ENCODE peak calls at places on chromosomes 4 and X, in nine cellular contexts. One of them, this sample, is unnamed.

GRCh38 chrX:37580080-37580479 is 8.6 kb downstream of the LANCL3 start:
- DNase-seq in SK-N-SH: no peak
- DNase-seq in mammary epithelial cell: peak; percentile 21
- DNase-seq in spleen: no peak
- DNase-seq in upper lobe of right lung: no peak
- DNase-seq in colonic mucosa: no peak
- DNase-seq in CD8-positive, alpha-beta memory T cell: no peak
- DNase-seq in tibial nerve: no peak
- DNase-seq in mesendoderm: no peak
- DNase-seq in this sample: no peak

GRCh38 chr4:76749361-76749760 is 148.6 kb downstream of the SOWAHB start:
- DNase-seq in SK-N-SH: no peak
- DNase-seq in mammary epithelial cell: no peak
- DNase-seq in spleen: no peak
- DNase-seq in upper lobe of right lung: no peak
- DNase-seq in colonic mucosa: no peak
- DNase-seq in CD8-positive, alpha-beta memory T cell: no peak
- DNase-seq in tibial nerve: no peak
- DNase-seq in mesendoderm: no peak
- DNase-seq in this sample: no peak

GRCh38 chr4:186144596-186145569 is 40.4 kb downstream of the FAM149A start:
- DNase-seq in SK-N-SH: peak; percentile 92
- DNase-seq in mammary epithelial cell: peak; percentile 45
- DNase-seq in spleen: peak; percentile 78
- DNase-seq in upper lobe of right lung: peak; percentile 78
- DNase-seq in colonic mucosa: peak; percentile 66
- DNase-seq in CD8-positive, alpha-beta memory T cell: no peak
- DNase-seq in tibial nerve: no peak
- DNase-seq in mesendoderm: peak; percentile 67
- DNase-seq in this sample: peak; percentile 40

GRCh38 chrX:151393514-151393913 is 3.5 kb upstream of the VMA21 start:
- DNase-seq in SK-N-SH: no peak
- DNase-seq in mammary epithelial cell: no peak
- DNase-seq in spleen: no peak
- DNase-seq in upper lobe of right lung: no peak
- DNase-seq in colonic mucosa: no peak
- DNase-seq in CD8-positive, alpha-beta memory T cell: peak; percentile 84
- DNase-seq in tibial nerve: no peak
- DNase-seq in mesendoderm: peak; percentile 86
- DNase-seq in this sample: peak; percentile 17

GRCh38 chr4:116401293-116401692 is 684.1 kb downstream of the TRAM1L1 start:
- DNase-seq in SK-N-SH: no peak
- DNase-seq in mammary epithelial cell: no peak
- DNase-seq in spleen: no peak
- DNase-seq in upper lobe of right lung: no peak
- DNase-seq in colonic mucosa: no peak
- DNase-seq in CD8-positive, alpha-beta memory T cell: no peak
- DNase-seq in tibial nerve: no peak
- DNase-seq in mesendoderm: no peak
- DNase-seq in this sample: no peak

GRCh38 chrX:72021975-72022374 is 109.7 kb downstream of the RTL5 start:
- DNase-seq in SK-N-SH: no peak
- DNase-seq in mammary epithelial cell: no peak
- DNase-seq in spleen: no peak
- DNase-seq in upper lobe of right lung: no peak
- DNase-seq in colonic mucosa: no peak
- DNase-seq in CD8-positive, alpha-beta memory T cell: no peak
- DNase-seq in tibial nerve: no peak
- DNase-seq in mesendoderm: peak; percentile 50
- DNase-seq in this sample: peak; percentile 33

GRCh38 chr4:57037982-57038604 is 59.4 kb downstream of the POLR2B start:
- DNase-seq in SK-N-SH: peak; percentile 72
- DNase-seq in mammary epithelial cell: peak; percentile 32
- DNase-seq in spleen: peak; percentile 79
- DNase-seq in upper lobe of right lung: peak; percentile 82
- DNase-seq in colonic mucosa: peak; percentile 69
- DNase-seq in CD8-positive, alpha-beta memory T cell: no peak
- DNase-seq in tibial nerve: peak; percentile 45
- DNase-seq in mesendoderm: peak; percentile 75
- DNase-seq in this sample: peak; percentile 48

GRCh38 chr4:143586080-143586479 is 72.6 kb downstream of the SMARCA5 start:
- DNase-seq in SK-N-SH: no peak
- DNase-seq in mammary epithelial cell: no peak
- DNase-seq in spleen: no peak
- DNase-seq in upper lobe of right lung: no peak
- DNase-seq in colonic mucosa: no peak
- DNase-seq in CD8-positive, alpha-beta memory T cell: no peak
- DNase-seq in tibial nerve: no peak
- DNase-seq in mesendoderm: no peak
- DNase-seq in this sample: peak; percentile 11

GRCh38 chr4:52907510-52907909 is 45.4 kb downstream of the RASL11B start:
- DNase-seq in SK-N-SH: no peak
- DNase-seq in mammary epithelial cell: no peak
- DNase-seq in spleen: no peak
- DNase-seq in upper lobe of right lung: no peak
- DNase-seq in colonic mucosa: no peak
- DNase-seq in CD8-positive, alpha-beta memory T cell: no peak
- DNase-seq in tibial nerve: no peak
- DNase-seq in mesendoderm: no peak
- DNase-seq in this sample: no peak

GRCh38 chr4:23930750-23931488 is 41.1 kb upstream of the PPARGC1A start:
- DNase-seq in SK-N-SH: peak; percentile 42
- DNase-seq in mammary epithelial cell: no peak
- DNase-seq in spleen: no peak
- DNase-seq in upper lobe of right lung: peak; percentile 74
- DNase-seq in colonic mucosa: peak; percentile 40
- DNase-seq in CD8-positive, alpha-beta memory T cell: no peak
- DNase-seq in tibial nerve: peak; percentile 16
- DNase-seq in mesendoderm: peak; percentile 11
- DNase-seq in this sample: no peak

GRCh38 chr4:142091085-142091513 is 454.7 kb downstream of the IL15 start:
- DNase-seq in SK-N-SH: no peak
- DNase-seq in mammary epithelial cell: peak; percentile 89
- DNase-seq in spleen: no peak
- DNase-seq in upper lobe of right lung: no peak
- DNase-seq in colonic mucosa: no peak
- DNase-seq in CD8-positive, alpha-beta memory T cell: no peak
- DNase-seq in tibial nerve: no peak
- DNase-seq in mesendoderm: no peak
- DNase-seq in this sample: no peak

GRCh38 chr4:142262956-142263355 is 583.1 kb downstream of the INPP4B start:
- DNase-seq in SK-N-SH: no peak
- DNase-seq in mammary epithelial cell: no peak
- DNase-seq in spleen: no peak
- DNase-seq in upper lobe of right lung: no peak
- DNase-seq in colonic mucosa: no peak
- DNase-seq in CD8-positive, alpha-beta memory T cell: no peak
- DNase-seq in tibial nerve: no peak
- DNase-seq in mesendoderm: peak; percentile 26
- DNase-seq in this sample: peak; percentile 30

GRCh38 chr4:101345596-101346311 is 1.6 kb downstream of the PPP3CA start:
- DNase-seq in SK-N-SH: peak; percentile 83
- DNase-seq in mammary epithelial cell: peak; percentile 48
- DNase-seq in spleen: peak; percentile 93
- DNase-seq in upper lobe of right lung: peak; percentile 85
- DNase-seq in colonic mucosa: peak; percentile 65
- DNase-seq in CD8-positive, alpha-beta memory T cell: peak; percentile 79
- DNase-seq in tibial nerve: peak; percentile 21
- DNase-seq in mesendoderm: peak; percentile 81
- DNase-seq in this sample: peak; percentile 79

GRCh38 chr4:65023877-65024670 is 614.8 kb upstream of the TECRL start:
- DNase-seq in SK-N-SH: no peak
- DNase-seq in mammary epithelial cell: no peak
- DNase-seq in spleen: no peak
- DNase-seq in upper lobe of right lung: no peak
- DNase-seq in colonic mucosa: no peak
- DNase-seq in CD8-positive, alpha-beta memory T cell: no peak
- DNase-seq in tibial nerve: no peak
- DNase-seq in mesendoderm: no peak
- DNase-seq in this sample: no peak

GRCh38 chrX:41302293-41302868 is 31.6 kb upstream of the DDX3X start:
- DNase-seq in SK-N-SH: no peak
- DNase-seq in mammary epithelial cell: peak; percentile 49
- DNase-seq in spleen: no peak
- DNase-seq in upper lobe of right lung: no peak
- DNase-seq in colonic mucosa: no peak
- DNase-seq in CD8-positive, alpha-beta memory T cell: no peak
- DNase-seq in tibial nerve: no peak
- DNase-seq in mesendoderm: peak; percentile 7
- DNase-seq in this sample: no peak

GRCh38 chr4:158162637-158163036 is 10.2 kb downstream of the GASK1B start:
- DNase-seq in SK-N-SH: no peak
- DNase-seq in mammary epithelial cell: peak; percentile 58
- DNase-seq in spleen: no peak
- DNase-seq in upper lobe of right lung: no peak
- DNase-seq in colonic mucosa: no peak
- DNase-seq in CD8-positive, alpha-beta memory T cell: no peak
- DNase-seq in tibial nerve: no peak
- DNase-seq in mesendoderm: no peak
- DNase-seq in this sample: no peak

GRCh38 chr4:40910706-40911105 is 161.0 kb downstream of the NSUN7 start:
- DNase-seq in SK-N-SH: no peak
- DNase-seq in mammary epithelial cell: no peak
- DNase-seq in spleen: no peak
- DNase-seq in upper lobe of right lung: no peak
- DNase-seq in colonic mucosa: no peak
- DNase-seq in CD8-positive, alpha-beta memory T cell: no peak
- DNase-seq in tibial nerve: no peak
- DNase-seq in mesendoderm: no peak
- DNase-seq in this sample: no peak

GRCh38 chrX:25968920-25969319 is 169.2 kb upstream of the MAGEB18 start:
- DNase-seq in SK-N-SH: peak; percentile 35
- DNase-seq in mammary epithelial cell: no peak
- DNase-seq in spleen: no peak
- DNase-seq in upper lobe of right lung: no peak
- DNase-seq in colonic mucosa: no peak
- DNase-seq in CD8-positive, alpha-beta memory T cell: no peak
- DNase-seq in tibial nerve: no peak
- DNase-seq in mesendoderm: peak; percentile 68
- DNase-seq in this sample: peak; percentile 65

GRCh38 chr4:145502809-145503208 is 21.2 kb downstream of the SMAD1 start:
- DNase-seq in SK-N-SH: no peak
- DNase-seq in mammary epithelial cell: no peak
- DNase-seq in spleen: no peak
- DNase-seq in upper lobe of right lung: no peak
- DNase-seq in colonic mucosa: no peak
- DNase-seq in CD8-positive, alpha-beta memory T cell: no peak
- DNase-seq in tibial nerve: no peak
- DNase-seq in mesendoderm: no peak
- DNase-seq in this sample: no peak
- H3K27ac ChIP-seq in SK-N-SH: no peak overlapping the region
- H3K27ac ChIP-seq in mammary epithelial cell: no peak overlapping the region
- H3K27ac ChIP-seq in spleen: no peak overlapping the region
- H3K27ac ChIP-seq in upper lobe of right lung: no peak overlapping the region
- H3K27ac ChIP-seq in colonic mucosa: peak overlapping the region; percentile 7
- H3K27ac ChIP-seq in CD8-positive, alpha-beta memory T cell: no peak overlapping the region
- H3K27ac ChIP-seq in tibial nerve: no peak overlapping the region
- H3K27ac ChIP-seq in mesendoderm: no peak overlapping the region
- H3K27ac ChIP-seq in this sample: no peak overlapping the region

GRCh38 chrX:39899876-39900787 is 197.6 kb downstream of the BCOR start:
- DNase-seq in SK-N-SH: peak; percentile 62
- DNase-seq in mammary epithelial cell: no peak
- DNase-seq in spleen: no peak
- DNase-seq in upper lobe of right lung: no peak
- DNase-seq in colonic mucosa: no peak
- DNase-seq in CD8-positive, alpha-beta memory T cell: no peak
- DNase-seq in tibial nerve: no peak
- DNase-seq in mesendoderm: no peak
- DNase-seq in this sample: peak; percentile 53

GRCh38 chrX:39896951-39897740 is 200.6 kb downstream of the BCOR start:
- DNase-seq in SK-N-SH: no peak
- DNase-seq in mammary epithelial cell: peak; percentile 57
- DNase-seq in spleen: no peak
- DNase-seq in upper lobe of right lung: no peak
- DNase-seq in colonic mucosa: no peak
- DNase-seq in CD8-positive, alpha-beta memory T cell: no peak
- DNase-seq in tibial nerve: no peak
- DNase-seq in mesendoderm: peak; percentile 90
- DNase-seq in this sample: peak; percentile 60

GRCh38 chrX:39899059-39899458 is 198.7 kb downstream of the BCOR start:
- DNase-seq in SK-N-SH: no peak
- DNase-seq in mammary epithelial cell: no peak
- DNase-seq in spleen: no peak
- DNase-seq in upper lobe of right lung: no peak
- DNase-seq in colonic mucosa: no peak
- DNase-seq in CD8-positive, alpha-beta memory T cell: no peak
- DNase-seq in tibial nerve: no peak
- DNase-seq in mesendoderm: no peak
- DNase-seq in this sample: no peak

GRCh38 chrX:39897741-39898097 is 200.0 kb downstream of the BCOR start:
- DNase-seq in SK-N-SH: no peak
- DNase-seq in mammary epithelial cell: no peak
- DNase-seq in spleen: no peak
- DNase-seq in upper lobe of right lung: no peak
- DNase-seq in colonic mucosa: no peak
- DNase-seq in CD8-positive, alpha-beta memory T cell: no peak
- DNase-seq in tibial nerve: no peak
- DNase-seq in mesendoderm: no peak
- DNase-seq in this sample: no peak

GRCh38 chrX:39898147-39898546 is 199.6 kb downstream of the BCOR start:
- DNase-seq in SK-N-SH: no peak
- DNase-seq in mammary epithelial cell: no peak
- DNase-seq in spleen: no peak
- DNase-seq in upper lobe of right lung: no peak
- DNase-seq in colonic mucosa: no peak
- DNase-seq in CD8-positive, alpha-beta memory T cell: no peak
- DNase-seq in tibial nerve: no peak
- DNase-seq in mesendoderm: no peak
- DNase-seq in this sample: no peak
- H3K4me1 ChIP-seq in SK-N-SH: peaks cover 43% of the 10 kb centered on the region
- H3K4me1 ChIP-seq in mammary epithelial cell: peaks cover 34% of the 10 kb centered on the region
- H3K4me1 ChIP-seq in spleen: peaks cover 17% of the 10 kb centered on the region
- H3K4me1 ChIP-seq in upper lobe of right lung: peaks cover 4% of the 10 kb centered on the region
- H3K4me1 ChIP-seq in colonic mucosa: no peaks in the 10 kb centered on the region
- H3K4me1 ChIP-seq in CD8-positive, alpha-beta memory T cell: no peaks in the 10 kb centered on the region
- H3K4me1 ChIP-seq in tibial nerve: no peaks in the 10 kb centered on the region
- H3K4me1 ChIP-seq in mesendoderm: no peaks in the 10 kb centered on the region
- H3K4me1 ChIP-seq in this sample: peaks cover 46% of the 10 kb centered on the region

GRCh38 chrX:56803849-56804681 is 75.0 kb downstream of the NBDY start:
- DNase-seq in SK-N-SH: no peak
- DNase-seq in mammary epithelial cell: no peak
- DNase-seq in spleen: peak; percentile 68
- DNase-seq in upper lobe of right lung: no peak
- DNase-seq in colonic mucosa: no peak
- DNase-seq in CD8-positive, alpha-beta memory T cell: no peak
- DNase-seq in tibial nerve: no peak
- DNase-seq in mesendoderm: peak; percentile 10
- DNase-seq in this sample: no peak
- H3K27ac ChIP-seq in SK-N-SH: no peak overlapping the region
- H3K27ac ChIP-seq in mammary epithelial cell: no peak overlapping the region
- H3K27ac ChIP-seq in spleen: no peak overlapping the region
- H3K27ac ChIP-seq in upper lobe of right lung: no peak overlapping the region
- H3K27ac ChIP-seq in colonic mucosa: no peak overlapping the region
- H3K27ac ChIP-seq in CD8-positive, alpha-beta memory T cell: no peak overlapping the region
- H3K27ac ChIP-seq in tibial nerve: peak overlapping the region; percentile 93
- H3K27ac ChIP-seq in mesendoderm: no peak overlapping the region
- H3K27ac ChIP-seq in this sample: peak overlapping the region; percentile 79

DNA sequence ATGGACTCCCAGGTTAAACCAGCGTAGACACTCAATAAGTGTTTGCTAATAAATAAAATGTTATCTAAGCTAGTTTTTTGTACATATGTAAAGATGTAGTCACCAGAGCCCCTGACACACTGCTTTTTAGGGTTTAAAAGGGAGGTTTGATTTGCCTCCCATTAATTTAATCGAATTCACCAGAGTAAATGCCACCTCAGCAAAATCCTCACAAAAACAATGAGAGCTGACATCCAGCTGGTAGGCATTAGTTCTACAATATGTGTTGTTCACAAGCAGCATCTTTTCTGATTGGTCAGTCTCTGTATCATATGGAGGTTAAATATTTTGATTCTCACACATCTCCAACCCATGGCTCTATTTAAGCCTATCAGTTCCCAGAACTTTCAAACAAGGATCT is 382.6 kb downstream of the CENPC start:
- DNase-seq in SK-N-SH: no peak
- DNase-seq in mammary epithelial cell: no peak
- DNase-seq in spleen: no peak
- DNase-seq in upper lobe of right lung: no peak
- DNase-seq in colonic mucosa: no peak
- DNase-seq in CD8-positive, alpha-beta memory T cell: no peak
- DNase-seq in tibial nerve: no peak
- DNase-seq in mesendoderm: no peak
- DNase-seq in this sample: no peak
- H3K4me1 ChIP-seq in SK-N-SH: no peaks in the 10 kb centered on the region
- H3K4me1 ChIP-seq in mammary epithelial cell: no peaks in the 10 kb centered on the region
- H3K4me1 ChIP-seq in spleen: no peaks in the 10 kb centered on the region
- H3K4me1 ChIP-seq in upper lobe of right lung: no peaks in the 10 kb centered on the region
- H3K4me1 ChIP-seq in colonic mucosa: no peaks in the 10 kb centered on the region
- H3K4me1 ChIP-seq in CD8-positive, alpha-beta memory T cell: no peaks in the 10 kb centered on the region
- H3K4me1 ChIP-seq in tibial nerve: no peaks in the 10 kb centered on the region
- H3K4me1 ChIP-seq in mesendoderm: no peaks in the 10 kb centered on the region
- H3K4me1 ChIP-seq in this sample: no peaks in the 10 kb centered on the region

This sample was measured in A673.